ENCODE peak calls at places on chromosomes 12 and 14, in ten cellular contexts. One of them, this sample, is unnamed.

GRCh38 chr14:81042431-81042830 is 87.0 kb downstream of the TSHR start:
- DNase-seq in GM23248: no peak
- DNase-seq in neural progenitor cell: no peak
- DNase-seq in SK-N-MC: no peak
- DNase-seq in Karpas-422: no peak
- DNase-seq in neuronal stem cell: no peak
- DNase-seq in DND-41: no peak
- DNase-seq in fibroblast of lung: no peak
- DNase-seq in H9: no peak
- DNase-seq in mammary epithelial cell: no peak
- DNase-seq in this sample: no peak

GRCh38 chr14:100022772-100023451 is 42.3 kb upstream of the EVL start:
- DNase-seq in Karpas-422: no peak
- DNase-seq in DND-41: no peak
- DNase-seq in neuronal stem cell: no peak
- DNase-seq in GM23248: peak
- DNase-seq in SK-N-MC: no peak
- DNase-seq in mammary epithelial cell: no peak
- DNase-seq in H9: no peak
- DNase-seq in fibroblast of lung: peak
- DNase-seq in neural progenitor cell: no peak
- DNase-seq in this sample: no peak

GRCh38 chr12:53795927-53796326 is 44.1 kb upstream of the CISTR start:
- DNase-seq in Karpas-422: no peak
- DNase-seq in neuronal stem cell: no peak
- DNase-seq in mammary epithelial cell: no peak
- DNase-seq in SK-N-MC: no peak
- DNase-seq in H9: no peak
- DNase-seq in neural progenitor cell: peak
- DNase-seq in GM23248: no peak
- DNase-seq in DND-41: no peak
- DNase-seq in fibroblast of lung: no peak
- DNase-seq in this sample: no peak

GRCh38 chr12:25829192-25829591 is 129.3 kb upstream of the RASSF8 start:
- DNase-seq in neural progenitor cell: no peak
- DNase-seq in fibroblast of lung: peak
- DNase-seq in SK-N-MC: no peak
- DNase-seq in Karpas-422: no peak
- DNase-seq in DND-41: no peak
- DNase-seq in neuronal stem cell: no peak
- DNase-seq in H9: no peak
- DNase-seq in mammary epithelial cell: peak
- DNase-seq in GM23248: peak
- DNase-seq in this sample: no peak

GRCh38 chr12:77842430-77842829 is 11.7 kb downstream of the NAV3 start:
- DNase-seq in fibroblast of lung: peak
- DNase-seq in Karpas-422: no peak
- DNase-seq in neuronal stem cell: no peak
- DNase-seq in neural progenitor cell: no peak
- DNase-seq in SK-N-MC: no peak
- DNase-seq in GM23248: no peak
- DNase-seq in H9: no peak
- DNase-seq in mammary epithelial cell: peak
- DNase-seq in DND-41: no peak
- DNase-seq in this sample: no peak

GRCh38 chr14:80973918-80974317 is 18.5 kb downstream of the TSHR start:
- DNase-seq in neural progenitor cell: no peak
- DNase-seq in GM23248: peak
- DNase-seq in neuronal stem cell: no peak
- DNase-seq in fibroblast of lung: peak
- DNase-seq in SK-N-MC: no peak
- DNase-seq in mammary epithelial cell: no peak
- DNase-seq in Karpas-422: no peak
- DNase-seq in H9: no peak
- DNase-seq in DND-41: peak
- DNase-seq in this sample: no peak

GRCh38 chr12:3216726-3217682 is 139.8 kb downstream of the TSPAN9 start:
- DNase-seq in Karpas-422: no peak
- DNase-seq in mammary epithelial cell: peak
- DNase-seq in SK-N-MC: no peak
- DNase-seq in neuronal stem cell: no peak
- DNase-seq in neural progenitor cell: no peak
- DNase-seq in fibroblast of lung: peak
- DNase-seq in H9: no peak
- DNase-seq in DND-41: no peak
- DNase-seq in GM23248: peak
- DNase-seq in this sample: no peak

GRCh38 chr14:105093426-105094192 is 28.4 kb upstream of the GPR132 start:
- DNase-seq in DND-41: peak
- DNase-seq in GM23248: peak
- DNase-seq in Karpas-422: peak
- DNase-seq in SK-N-MC: no peak
- DNase-seq in H9: peak
- DNase-seq in mammary epithelial cell: peak
- DNase-seq in neural progenitor cell: peak
- DNase-seq in neuronal stem cell: peak
- DNase-seq in fibroblast of lung: peak
- DNase-seq in this sample: peak

GRCh38 chr12:92928431-92928961 is 599 bp downstream of the EEA1 start:
- DNase-seq in SK-N-MC: no peak
- DNase-seq in H9: no peak
- DNase-seq in DND-41: peak
- DNase-seq in fibroblast of lung: peak
- DNase-seq in neuronal stem cell: no peak
- DNase-seq in Karpas-422: peak
- DNase-seq in neural progenitor cell: no peak
- DNase-seq in mammary epithelial cell: peak
- DNase-seq in GM23248: peak
- DNase-seq in this sample: peak

GRCh38 chr12:69948874-69949273 is 123.8 kb downstream of the MYRFL start:
- DNase-seq in DND-41: no peak
- DNase-seq in SK-N-MC: no peak
- DNase-seq in GM23248: no peak
- DNase-seq in neuronal stem cell: no peak
- DNase-seq in Karpas-422: no peak
- DNase-seq in fibroblast of lung: no peak
- DNase-seq in H9: no peak
- DNase-seq in mammary epithelial cell: no peak
- DNase-seq in neural progenitor cell: no peak
- DNase-seq in this sample: no peak

GRCh38 chr12:4220489-4220888 is 53.1 kb upstream of the CCND2 start:
- DNase-seq in H9: no peak
- DNase-seq in neuronal stem cell: no peak
- DNase-seq in DND-41: no peak
- DNase-seq in GM23248: no peak
- DNase-seq in fibroblast of lung: no peak
- DNase-seq in SK-N-MC: no peak
- DNase-seq in Karpas-422: no peak
- DNase-seq in mammary epithelial cell: no peak
- DNase-seq in neural progenitor cell: no peak
- DNase-seq in this sample: no peak

GRCh38 chr14:75459791-75460190 is 32.0 kb downstream of the JDP2 start:
- DNase-seq in SK-N-MC: no peak
- DNase-seq in Karpas-422: no peak
- DNase-seq in DND-41: no peak
- DNase-seq in neural progenitor cell: no peak
- DNase-seq in mammary epithelial cell: no peak
- DNase-seq in H9: no peak
- DNase-seq in fibroblast of lung: no peak
- DNase-seq in GM23248: no peak
- DNase-seq in neuronal stem cell: no peak
- DNase-seq in this sample: no peak

GRCh38 chr12:27821259-27821973 is 41.4 kb upstream of the MANSC4 start:
- DNase-seq in Karpas-422: peak
- DNase-seq in H9: peak
- DNase-seq in mammary epithelial cell: peak
- DNase-seq in SK-N-MC: peak
- DNase-seq in fibroblast of lung: peak
- DNase-seq in GM23248: peak
- DNase-seq in neuronal stem cell: peak
- DNase-seq in DND-41: peak
- DNase-seq in neural progenitor cell: peak
- DNase-seq in this sample: peak

GRCh38 chr12:91274886-91275285 is 92.3 kb upstream of the DCN start:
- DNase-seq in GM23248: peak
- DNase-seq in SK-N-MC: no peak
- DNase-seq in neural progenitor cell: peak
- DNase-seq in fibroblast of lung: peak
- DNase-seq in DND-41: no peak
- DNase-seq in mammary epithelial cell: no peak
- DNase-seq in H9: no peak
- DNase-seq in Karpas-422: no peak
- DNase-seq in neuronal stem cell: peak
- DNase-seq in this sample: no peak

GRCh38 chr14:24224618-24225071 is 7.5 kb downstream of the NEDD8 start:
- DNase-seq in fibroblast of lung: peak
- DNase-seq in GM23248: peak
- DNase-seq in Karpas-422: no peak
- DNase-seq in DND-41: no peak
- DNase-seq in H9: no peak
- DNase-seq in neural progenitor cell: no peak
- DNase-seq in mammary epithelial cell: peak
- DNase-seq in neuronal stem cell: no peak
- DNase-seq in SK-N-MC: no peak
- DNase-seq in this sample: no peak

GRCh38 chr14:60085085-60085484 is 6.6 kb upstream of the PCNX4 start:
- DNase-seq in DND-41: no peak
- DNase-seq in neuronal stem cell: no peak
- DNase-seq in fibroblast of lung: no peak
- DNase-seq in H9: no peak
- DNase-seq in GM23248: peak
- DNase-seq in neural progenitor cell: no peak
- DNase-seq in Karpas-422: no peak
- DNase-seq in mammary epithelial cell: peak
- DNase-seq in SK-N-MC: no peak
- DNase-seq in this sample: no peak
- H3K9ac ChIP-seq in DND-41: no peak
- H3K9ac ChIP-seq in neuronal stem cell: no peak
- H3K9ac ChIP-seq in fibroblast of lung: no peak
- H3K9ac ChIP-seq in H9: no peak
- H3K9ac ChIP-seq in GM23248: no peak
- H3K9ac ChIP-seq in neural progenitor cell: no peak
- H3K9ac ChIP-seq in Karpas-422: no peak
- H3K9ac ChIP-seq in mammary epithelial cell: no peak
- H3K9ac ChIP-seq in SK-N-MC: no peak
- H3K9ac ChIP-seq in this sample: no peak

GRCh38 chr12:13002301-13003097 is 2.4 kb upstream of the HEBP1 start:
- DNase-seq in Karpas-422: no peak
- DNase-seq in neuronal stem cell: no peak
- DNase-seq in mammary epithelial cell: no peak
- DNase-seq in DND-41: no peak
- DNase-seq in neural progenitor cell: no peak
- DNase-seq in GM23248: peak
- DNase-seq in H9: no peak
- DNase-seq in fibroblast of lung: no peak
- DNase-seq in SK-N-MC: no peak
- DNase-seq in this sample: no peak
- H3K9ac ChIP-seq in Karpas-422: no peak
- H3K9ac ChIP-seq in neuronal stem cell: no peak
- H3K9ac ChIP-seq in mammary epithelial cell: no peak
- H3K9ac ChIP-seq in DND-41: no peak
- H3K9ac ChIP-seq in neural progenitor cell: no peak
- H3K9ac ChIP-seq in GM23248: no peak
- H3K9ac ChIP-seq in H9: no peak
- H3K9ac ChIP-seq in fibroblast of lung: no peak
- H3K9ac ChIP-seq in SK-N-MC: no peak
- H3K9ac ChIP-seq in this sample: no peak

GRCh38 chr14:29222671-29223268 is 456.2 kb downstream of the FOXG1 start:
- DNase-seq in H9: peak
- DNase-seq in mammary epithelial cell: no peak
- DNase-seq in DND-41: no peak
- DNase-seq in Karpas-422: peak
- DNase-seq in neuronal stem cell: no peak
- DNase-seq in SK-N-MC: no peak
- DNase-seq in fibroblast of lung: peak
- DNase-seq in neural progenitor cell: no peak
- DNase-seq in GM23248: peak
- DNase-seq in this sample: no peak
- H3K9ac ChIP-seq in H9: no peak
- H3K9ac ChIP-seq in mammary epithelial cell: no peak
- H3K9ac ChIP-seq in DND-41: no peak
- H3K9ac ChIP-seq in Karpas-422: no peak
- H3K9ac ChIP-seq in neuronal stem cell: no peak
- H3K9ac ChIP-seq in SK-N-MC: no peak
- H3K9ac ChIP-seq in fibroblast of lung: no peak
- H3K9ac ChIP-seq in neural progenitor cell: no peak
- H3K9ac ChIP-seq in GM23248: no peak
- H3K9ac ChIP-seq in this sample: no peak

GRCh38 chr14:22492601-22493000 is 96.4 kb downstream of the DAD1 start:
- DNase-seq in fibroblast of lung: no peak
- DNase-seq in H9: no peak
- DNase-seq in neural progenitor cell: no peak
- DNase-seq in neuronal stem cell: no peak
- DNase-seq in GM23248: no peak
- DNase-seq in mammary epithelial cell: no peak
- DNase-seq in DND-41: no peak
- DNase-seq in Karpas-422: no peak
- DNase-seq in SK-N-MC: no peak
- DNase-seq in this sample: no peak

GRCh38 chr14:22493753-22494152 is 95.3 kb downstream of the DAD1 start:
- DNase-seq in H9: no peak
- DNase-seq in GM23248: no peak
- DNase-seq in Karpas-422: no peak
- DNase-seq in fibroblast of lung: no peak
- DNase-seq in neuronal stem cell: no peak
- DNase-seq in DND-41: no peak
- DNase-seq in neural progenitor cell: no peak
- DNase-seq in SK-N-MC: no peak
- DNase-seq in mammary epithelial cell: no peak
- DNase-seq in this sample: no peak

GRCh38 chr14:22491683-22492483 is 97.1 kb downstream of the DAD1 start:
- DNase-seq in fibroblast of lung: no peak
- DNase-seq in Karpas-422: no peak
- DNase-seq in neural progenitor cell: no peak
- DNase-seq in mammary epithelial cell: no peak
- DNase-seq in H9: no peak
- DNase-seq in GM23248: no peak
- DNase-seq in neuronal stem cell: no peak
- DNase-seq in DND-41: no peak
- DNase-seq in SK-N-MC: no peak
- DNase-seq in this sample: no peak

GRCh38 chr14:22494486-22495135 is 94.4 kb downstream of the DAD1 start:
- DNase-seq in GM23248: no peak
- DNase-seq in mammary epithelial cell: no peak
- DNase-seq in SK-N-MC: no peak
- DNase-seq in neural progenitor cell: no peak
- DNase-seq in H9: no peak
- DNase-seq in Karpas-422: no peak
- DNase-seq in DND-41: no peak
- DNase-seq in fibroblast of lung: no peak
- DNase-seq in neuronal stem cell: no peak
- DNase-seq in this sample: no peak

DNA sequence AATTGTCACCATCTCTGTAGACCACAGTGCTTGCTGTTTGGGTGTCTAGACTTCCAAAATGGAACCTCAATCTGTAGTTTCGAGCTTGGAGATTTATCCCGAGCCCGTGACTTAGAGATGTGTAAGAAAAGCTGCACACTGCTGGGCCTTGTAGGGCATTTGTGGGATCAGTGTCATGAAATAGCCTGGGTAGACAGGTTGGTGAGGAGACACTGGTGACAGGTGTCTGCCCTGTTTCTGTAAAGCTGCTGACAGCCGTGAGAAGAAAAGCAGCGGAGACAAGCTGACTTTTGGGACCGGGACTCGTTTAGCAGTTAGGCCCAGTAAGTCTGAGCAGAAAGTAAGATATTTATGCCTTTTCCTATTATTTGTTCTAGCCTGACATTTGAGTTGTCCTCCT is 95.9 kb downstream of the DAD1 start:
- DNase-seq in mammary epithelial cell: no peak
- DNase-seq in Karpas-422: no peak
- DNase-seq in neural progenitor cell: no peak
- DNase-seq in GM23248: no peak
- DNase-seq in DND-41: no peak
- DNase-seq in neuronal stem cell: no peak
- DNase-seq in SK-N-MC: no peak
- DNase-seq in H9: no peak
- DNase-seq in fibroblast of lung: no peak
- DNase-seq in this sample: no peak
- H3K9ac ChIP-seq in mammary epithelial cell: no peak
- H3K9ac ChIP-seq in Karpas-422: no peak
- H3K9ac ChIP-seq in neural progenitor cell: no peak
- H3K9ac ChIP-seq in GM23248: no peak
- H3K9ac ChIP-seq in DND-41: no peak
- H3K9ac ChIP-seq in neuronal stem cell: no peak
- H3K9ac ChIP-seq in SK-N-MC: no peak
- H3K9ac ChIP-seq in H9: no peak
- H3K9ac ChIP-seq in fibroblast of lung: no peak
- H3K9ac ChIP-seq in this sample: no peak